ENCODE peak calls at places on chromosomes 3 and 15, in four cellular contexts. L, R, D and U are unnamed samples.

GRCh38 chr15:80835338-80835737 is 56.2 kb downstream of the CEMIP start:
- DNase-seq in L (no peak), R (no peak), D (no peak), U (no peak)

GRCh38 chr3:138089091-138089490 is 26.3 kb downstream of the DZIP1L start:
- DNase-seq in D (no peak), R (no peak), L (no peak), U (no peak)

GRCh38 chr3:28308196-28308595 is 40.3 kb upstream of the ZCWPW2 start:
- DNase-seq in D (no peak), R (no peak), L (no peak), U (no peak)

GRCh38 chr3:113431811-113432210 is 9.5 kb downstream of the CFAP44 start:
- DNase-seq in D (no peak), R (no peak), L (no peak), U (no peak)

GRCh38 chr15:89150762-89151305 is 62.6 kb downstream of the ABHD2 start:
- DNase-seq in D (no peak), R (no peak), L (no peak), U (no peak)

GRCh38 chr3:194504146-194504545 is 17.3 kb upstream of the ATP13A3 start:
- DNase-seq in R (no peak), L (no peak), D (no peak), U (no peak)

GRCh38 chr3:33277193-33277882 is at the start of gene FBXL2:
- DNase-seq in D (peak), R (peak), L (peak), U (peak)

GRCh38 chr15:71096676-71097075 is 18.6 kb upstream of the THSD4 start:
- DNase-seq in D (no peak), R (peak), L (no peak), U (no peak)

GRCh38 chr3:182294256-182294655 is 499.0 kb upstream of the ATP11B start:
- DNase-seq in D (no peak), R (no peak), L (no peak), U (no peak)

GRCh38 chr3:50137567-50137966 is 17.6 kb upstream of the SEMA3F start:
- DNase-seq in R (no peak), L (no peak), D (no peak), U (no peak)

DNA sequence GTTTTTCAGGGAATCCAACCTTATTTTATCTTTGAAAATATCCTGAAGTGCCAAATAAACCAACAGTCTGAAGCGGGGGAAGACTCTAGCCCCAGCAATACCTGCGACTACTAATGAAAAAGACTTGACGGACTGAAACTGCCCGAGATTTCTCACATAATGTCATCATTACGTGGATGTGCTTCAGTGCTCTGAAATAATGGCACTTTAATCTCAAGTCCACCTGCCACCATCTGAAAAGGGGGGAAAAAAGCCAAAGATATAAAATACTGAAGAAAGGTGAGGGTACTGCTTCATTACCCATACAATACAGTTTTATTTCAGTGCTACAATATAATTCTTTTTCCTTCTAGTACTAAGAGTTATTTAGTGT is 64.3 kb upstream of the ATP2C1 start:
- DNase-seq in D (no peak), L (no peak), R (no peak), U (no peak)
- H3K4me3 ChIP-seq in D (no peak), L (no peak), R (no peak), U (no peak)

DNA sequence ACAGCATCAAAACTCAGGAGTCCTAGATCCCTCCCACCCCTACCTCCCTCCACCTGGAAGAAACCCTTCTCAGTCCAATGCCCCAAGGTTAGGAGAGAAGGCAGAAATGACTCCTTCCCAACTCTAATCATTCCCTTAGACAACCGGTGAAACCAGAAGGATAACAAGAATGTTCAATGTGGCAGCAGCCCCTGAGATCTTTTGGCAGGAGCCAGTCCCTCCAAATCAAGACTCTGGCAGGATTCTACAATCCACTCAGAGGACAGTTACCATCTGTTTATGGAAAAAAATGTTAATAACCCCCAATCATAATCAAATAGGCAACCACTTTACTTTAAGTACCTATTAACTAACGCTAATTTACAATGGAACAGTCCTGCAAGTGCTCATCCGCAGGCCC is 136.5 kb downstream of the NTRK3 start:
- DNase-seq in R (no peak), L (no peak), D (no peak), U (no peak)
- H3K27ac ChIP-seq in R (no peak), L (no peak), D (no peak), U (no peak)

GRCh38 chr15:60004846-60005351 is 788 bp downstream of the FOXB1 start:
- DNase-seq in R (no peak), D (no peak), L (no peak), U (no peak)
- H3K4me3 ChIP-seq in R (peak), D (peak), L (peak), U (peak)

GRCh38 chr15:91561371-91562100 is 292.0 kb upstream of the SLCO3A1 start:
- DNase-seq in D (no peak), L (peak), R (no peak), U (no peak)
- H3K27ac ChIP-seq in D (no peak), L (peak), R (no peak), U (peak)

DNA sequence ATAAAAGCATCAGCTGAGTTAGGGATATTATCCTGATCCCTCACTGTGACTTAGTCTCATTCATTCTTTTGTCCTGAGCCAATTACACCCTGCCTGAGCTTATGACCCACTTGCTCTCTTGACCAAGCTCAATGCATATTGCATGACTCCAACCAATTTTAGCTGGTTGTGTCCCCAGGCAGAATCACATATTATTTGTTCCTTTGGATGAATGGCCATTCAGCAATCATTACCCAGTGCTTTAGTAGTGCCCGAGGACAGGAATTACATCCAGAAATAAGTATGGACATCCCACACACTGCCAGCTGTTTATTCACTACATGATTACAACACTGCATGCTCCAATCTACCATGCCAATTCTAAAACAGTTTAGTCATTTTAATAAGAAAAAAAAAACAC is 322.5 kb downstream of the ZBBX start:
- DNase-seq in L (no peak), D (no peak), R (no peak), U (no peak)
- H3K4me3 ChIP-seq in L (no peak), D (no peak), R (no peak), U (no peak)

GRCh38 chr15:61640751-61641150 is 411.6 kb upstream of the RORA start:
- DNase-seq in D (no peak), R (no peak), L (no peak), U (no peak)
- H3K27ac ChIP-seq in D (no peak), R (no peak), L (no peak), U (no peak)

GRCh38 chr15:48244923-48245322 is 38.8 kb downstream of the SLC12A1 start:
- DNase-seq in R (no peak), D (no peak), L (no peak), U (no peak)

GRCh38 chr15:48239334-48239733 is 33.2 kb downstream of the SLC12A1 start:
- DNase-seq in R (no peak), L (no peak), D (no peak), U (no peak)

GRCh38 chr15:48242531-48242930 is 36.4 kb downstream of the SLC12A1 start:
- DNase-seq in D (no peak), R (no peak), L (no peak), U (no peak)

GRCh38 chr15:48242015-48242414 is 35.9 kb downstream of the SLC12A1 start:
- DNase-seq in D (no peak), L (no peak), R (no peak), U (no peak)
- H3K4me3 ChIP-seq in D (no peak), L (no peak), R (no peak), U (no peak)

GRCh38 chr15:49751191-49751590 is 130.3 kb downstream of the DTWD1 start:
- DNase-seq in R (no peak), L (no peak), D (no peak), U (no peak)
- H3K27ac ChIP-seq in R (no peak), L (no peak), D (no peak), U (no peak)

GRCh38 chr3:178137831-178138230 is 398.4 kb upstream of the KCNMB2 start:
- DNase-seq in R (no peak), D (no peak), L (no peak), U (no peak)

GRCh38 chr3:178137206-178137605 is 399.0 kb upstream of the KCNMB2 start:
- DNase-seq in L (no peak), R (no peak), D (no peak), U (no peak)

GRCh38 chr3:178139116-178139515 is 397.1 kb upstream of the KCNMB2 start:
- DNase-seq in R (no peak), D (no peak), L (no peak), U (no peak)

GRCh38 chr3:178146406-178146831 is 389.8 kb upstream of the KCNMB2 start:
- DNase-seq in L (no peak), R (no peak), D (no peak), U (no peak)

DNA sequence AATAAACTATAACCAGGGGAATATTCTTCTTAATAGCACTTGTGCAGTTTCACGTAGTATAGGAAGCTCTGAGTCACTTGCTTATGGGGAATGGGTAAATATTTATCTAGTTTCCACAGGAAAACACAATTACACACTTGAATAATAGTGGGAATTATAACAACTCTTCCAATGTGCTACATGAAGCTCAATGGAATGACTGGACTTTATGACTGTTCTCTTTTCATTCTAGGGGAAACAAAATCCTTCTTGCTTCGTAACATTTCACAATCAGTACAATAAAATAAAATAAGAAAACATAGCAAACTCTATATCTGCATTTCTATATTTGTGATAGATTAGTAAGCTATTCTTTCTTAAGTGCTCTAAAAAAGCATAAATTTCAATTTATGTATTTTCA is 395.7 kb upstream of the KCNMB2 start:
- DNase-seq in L (no peak), D (no peak), R (no peak), U (no peak)
- H3K4me3 ChIP-seq in L (no peak), D (no peak), R (no peak), U (no peak)